ENCODE peak calls at places on chromosome 17, in seven cellular contexts. D is ovary, E is tibial nerve, Q is A549, H is heart left ventricle, X is ascending aorta, V is Panc1. J is an unnamed sample. For H3K4me1, the result is how much of the 10 kb centered on the place peaks cover.

GRCh38 chr17:49631496-49631895 is 46.4 kb downstream of the SPOP start:
- DNase-seq in D (no peak), E (no peak), Q (no peak), H (no peak), X (no peak), V (no peak), J (no peak)

GRCh38 chr17:13647551-13647950 is 45.8 kb upstream of the HS3ST3A1 start:
- DNase-seq in D (no peak), E (no peak), Q (no peak), H (no peak), X (no peak), V (no peak), J (no peak)

GRCh38 chr17:74585711-74586110 is 6.4 kb downstream of the CD300LD start:
- DNase-seq in D (no peak), E (no peak), Q (no peak), H (no peak), X (no peak), V (no peak), J (no peak)

GRCh38 chr17:22268214-22268911 is 576.0 kb downstream of the KCNJ18 start:
- DNase-seq in D (no peak), E (no peak), Q (no peak), H (no peak), X (no peak), V (no peak), J (no peak)

GRCh38 chr17:8725881-8726280 is 18.8 kb downstream of the CCDC42 start:
- DNase-seq in D (no peak), E (no peak), Q (no peak), H (no peak), X (no peak), V (no peak), J (no peak)

GRCh38 chr17:7561028-7561575 is 617 bp upstream of the SENP3 start:
- DNase-seq in D (peak), E (peak), Q (peak), H (peak), X (peak), V (peak), J (peak)

GRCh38 chr17:7846063-7846735 is 8.7 kb upstream of the TMEM88 start:
- DNase-seq in D (no peak), E (no peak), Q (no peak), H (no peak), X (no peak), V (no peak), J (no peak)

GRCh38 chr17:2063306-2064146 is 8.6 kb downstream of the HIC1 start:
- DNase-seq in D (no peak), E (no peak), Q (no peak), H (no peak), X (no peak), V (no peak), J (no peak)

GRCh38 chr17:44541884-44542581 is 15.3 kb upstream of the FZD2 start:
- DNase-seq in D (no peak), E (no peak), Q (no peak), H (no peak), X (no peak), V (no peak), J (no peak)

GRCh38 chr17:7045492-7046126 is 1.7 kb upstream of the SLC16A11 start:
- DNase-seq in D (no peak), E (no peak), Q (peak), H (no peak), X (no peak), V (peak), J (no peak)

GRCh38 chr17:58328195-58329034 is at the start of gene TSPOAP1:
- DNase-seq in D (no peak), E (no peak), Q (no peak), H (no peak), X (no peak), V (no peak), J (no peak)

GRCh38 chr17:62587554-62587953 is 39.9 kb upstream of the MRC2 start:
- DNase-seq in D (no peak), E (no peak), Q (no peak), H (no peak), X (no peak), V (no peak), J (no peak)

GRCh38 chr17:7241047-7241733 is 1.1 kb downstream of the GABARAP start:
- DNase-seq in D (no peak), E (no peak), Q (no peak), H (no peak), X (no peak), V (no peak), J (peak)

GRCh38 chr17:2687074-2687418 is 24.5 kb downstream of the CLUH start:
- DNase-seq in D (no peak), E (no peak), Q (no peak), H (no peak), X (no peak), V (no peak), J (no peak)

GRCh38 chr17:3879181-3879580 is 13.7 kb downstream of the CAMKK1 start:
- DNase-seq in D (no peak), E (no peak), Q (no peak), H (no peak), X (no peak), V (no peak), J (no peak)

GRCh38 chr17:61345081-61345480 is 54.6 kb upstream of the TBX2 start:
- DNase-seq in D (no peak), E (no peak), Q (no peak), H (no peak), X (no peak), V (no peak), J (no peak)

GRCh38 chr17:29140051-29140582 is 40.1 kb downstream of the MYO18A start:
- DNase-seq in D (peak), E (peak), Q (no peak), H (peak), X (peak), V (no peak), J (no peak)

GRCh38 chr17:42881768-42882565 is 18.6 kb upstream of the G6PC1 start:
- DNase-seq in D (no peak), E (no peak), Q (no peak), H (no peak), X (no peak), V (no peak), J (no peak)

GRCh38 chr17:489758-490329 is 137.2 kb upstream of the RPH3AL start:
- DNase-seq in D (peak), E (no peak), Q (peak), H (peak), X (no peak), V (peak), J (no peak)

GRCh38 chr17:51741447-51741846 is 417.1 kb downstream of the CA10 start:
- DNase-seq in D (no peak), E (no peak), Q (peak), H (no peak), X (no peak), V (no peak), J (no peak)

GRCh38 chr17:28843810-28844137 is 1.2 kb upstream of the FAM222B start:
- DNase-seq in D (no peak), E (no peak), Q (no peak), H (no peak), X (no peak), V (no peak), J (no peak)

GRCh38 chr17:65173284-65173793 is 36.2 kb downstream of the RGS9 start:
- DNase-seq in D (no peak), E (no peak), Q (peak), H (peak), X (peak), V (no peak), J (no peak)

GRCh38 chr17:50575581-50576210 is 15.2 kb downstream of the CACNA1G start:
- DNase-seq in D (no peak), E (no peak), Q (no peak), H (no peak), X (no peak), V (no peak), J (no peak)

GRCh38 chr17:42178817-42179216 is 2.1 kb downstream of the KCNH4 start:
- DNase-seq in D (no peak), E (no peak), Q (no peak), H (no peak), X (no peak), V (no peak), J (no peak)

GRCh38 chr17:57106107-57106835 is 21.2 kb downstream of the AKAP1 start:
- DNase-seq in D (no peak), E (no peak), Q (peak), H (no peak), X (no peak), V (no peak), J (no peak)

GRCh38 chr17:68972119-68972704 is 17.0 kb upstream of the ABCA8 start:
- DNase-seq in D (no peak), E (no peak), Q (peak), H (no peak), X (no peak), V (no peak), J (no peak)

GRCh38 chr17:46194393-46195216 is 1.4 kb upstream of the KANSL1 start:
- DNase-seq in D (no peak), E (no peak), Q (peak), H (no peak), X (no peak), V (peak), J (no peak)

GRCh38 chr17:9434502-9435113 is 141.0 kb downstream of the STX8 start:
- DNase-seq in D (no peak), E (no peak), Q (no peak), H (no peak), X (no peak), V (no peak), J (no peak)

GRCh38 chr17:57697891-57698708 is 47.0 kb downstream of the CCDC182 start:
- DNase-seq in D (no peak), E (no peak), Q (no peak), H (no peak), X (no peak), V (no peak), J (no peak)

GRCh38 chr17:49715717-49716279 is 8.0 kb upstream of the SLC35B1 start:
- DNase-seq in D (no peak), E (no peak), Q (no peak), H (no peak), X (no peak), V (no peak), J (no peak)

GRCh38 chr17:72205357-72205756 is 84.5 kb downstream of the SOX9 start:
- DNase-seq in D (no peak), E (no peak), Q (no peak), H (no peak), X (no peak), V (no peak), J (no peak)

GRCh38 chr17:6461792-6462524 is 17.7 kb downstream of the PIMREG start:
- DNase-seq in D (no peak), E (no peak), Q (no peak), H (no peak), X (no peak), V (no peak), J (no peak)

GRCh38 chr17:76532072-76532651 is 5.3 kb downstream of the CYGB start:
- DNase-seq in D (no peak), E (no peak), Q (no peak), H (no peak), X (no peak), V (no peak), J (peak)

GRCh38 chr17:64020068-64020766 is at the start of gene ICAM2:
- DNase-seq in D (no peak), E (no peak), Q (no peak), H (peak), X (no peak), V (no peak), J (no peak)

GRCh38 chr17:69714659-69715058 is 300.2 kb downstream of the MAP2K6 start:
- DNase-seq in D (no peak), E (no peak), Q (no peak), H (no peak), X (no peak), V (no peak), J (no peak)

GRCh38 chr17:4854181-4854681 is 21.1 kb downstream of the MINK1 start:
- DNase-seq in D (no peak), E (no peak), Q (peak), H (no peak), X (no peak), V (no peak), J (no peak)

GRCh38 chr17:40437095-40437732 is 6.0 kb upstream of the IGFBP4 start:
- DNase-seq in D (no peak), E (no peak), Q (no peak), H (no peak), X (no peak), V (no peak), J (no peak)

GRCh38 chr17:17785407-17785806 is 51.4 kb downstream of the SREBF1 start:
- DNase-seq in D (no peak), E (no peak), Q (no peak), H (no peak), X (no peak), V (no peak), J (no peak)

GRCh38 chr17:17782425-17783120 is 54.2 kb downstream of the SREBF1 start:
- DNase-seq in D (peak), E (no peak), Q (no peak), H (peak), X (no peak), V (no peak), J (peak)

GRCh38 chr17:17783825-17784598 is 52.8 kb downstream of the SREBF1 start:
- DNase-seq in D (peak), E (no peak), Q (no peak), H (peak), X (no peak), V (no peak), J (no peak)

GRCh38 chr17:17783121-17783824 is 53.5 kb downstream of the SREBF1 start:
- DNase-seq in D (peak), E (no peak), Q (no peak), H (peak), X (no peak), V (no peak), J (no peak)

DNA sequence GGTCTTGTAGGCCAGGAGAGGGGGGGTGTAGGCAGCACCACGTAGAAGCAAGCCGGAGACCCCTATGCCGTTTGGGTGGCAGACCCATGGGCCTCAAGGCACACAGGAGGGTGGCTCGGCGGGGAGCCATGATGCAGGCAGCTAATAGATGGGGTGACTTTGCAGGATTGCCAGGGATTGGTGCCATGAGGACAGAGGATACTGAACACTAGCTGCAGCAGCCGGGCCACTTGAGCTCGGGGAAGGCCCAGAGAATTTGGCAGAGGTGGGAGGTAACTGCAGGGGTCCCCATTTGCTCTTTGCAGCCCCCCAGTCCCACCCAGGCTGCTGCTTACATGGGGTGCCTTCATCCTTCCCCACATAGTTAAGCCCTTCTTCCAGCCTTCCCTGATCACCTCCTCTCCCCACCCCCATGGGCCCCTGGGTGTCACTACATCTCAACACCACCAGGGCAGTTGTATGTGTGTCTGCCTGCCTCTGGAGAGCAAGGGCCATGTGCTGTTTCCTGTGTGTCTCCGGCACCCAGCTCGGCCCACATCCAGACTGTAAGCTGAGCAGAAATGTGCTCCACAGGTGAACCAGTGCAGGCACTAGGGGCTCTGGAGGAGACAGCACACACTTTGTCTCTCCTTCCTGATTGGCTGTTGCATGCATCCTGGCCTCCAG is 52.1 kb downstream of the SREBF1 start:
- DNase-seq in D (peak), E (no peak), Q (peak), H (no peak), X (no peak), V (no peak), J (no peak)
- TF ChIP-seq CTCF in D (no peak), E (no peak), Q (no peak), H (peak), X (no peak), V (no peak), J (peak)

GRCh38 chr17:48567209-48567608 is 10.9 kb downstream of the HOXB4 start:
- DNase-seq in D (no peak), E (no peak), Q (no peak), H (no peak), X (no peak), V (no peak), J (no peak)
- H3K4me1 ChIP-seq in D (under half), E (half or more), Q (under half), H (under half), X (under half), V (half or more), J (under half)

DNA sequence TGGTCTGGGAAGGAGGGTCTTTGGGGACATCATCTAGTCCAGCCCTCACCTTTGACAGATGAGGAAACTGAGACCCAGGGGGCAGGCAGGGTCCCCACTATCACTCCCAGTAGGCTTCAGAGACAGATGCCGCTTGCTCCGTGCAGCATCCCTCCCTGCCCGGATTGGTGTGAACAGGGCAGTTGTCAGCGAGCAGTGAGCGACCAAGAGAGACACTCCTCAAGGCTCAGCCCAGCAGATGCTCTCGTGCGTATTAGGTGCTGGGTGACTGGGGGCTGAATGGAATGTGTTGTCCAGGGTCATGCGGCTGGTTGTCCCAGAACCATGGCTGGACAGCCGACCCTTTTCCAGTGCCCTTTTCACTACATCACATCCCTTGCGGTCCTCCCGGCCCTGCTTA is 49.0 kb downstream of the MPRIP start:
- DNase-seq in D (no peak), E (peak), Q (no peak), H (no peak), X (no peak), V (no peak), J (no peak)
- H3K4me3 ChIP-seq in D (no peak), E (no peak), Q (no peak), H (no peak), X (no peak), V (no peak), J (no peak)

GRCh38 chr17:21239680-21240374 is 13.4 kb downstream of the NATD1 start:
- DNase-seq in D (no peak), E (no peak), Q (peak), H (no peak), X (no peak), V (no peak), J (no peak)
- TF ChIP-seq CTCF in D (no peak), E (peak), Q (peak), H (peak), X (no peak), V (peak), J (peak)

DNA sequence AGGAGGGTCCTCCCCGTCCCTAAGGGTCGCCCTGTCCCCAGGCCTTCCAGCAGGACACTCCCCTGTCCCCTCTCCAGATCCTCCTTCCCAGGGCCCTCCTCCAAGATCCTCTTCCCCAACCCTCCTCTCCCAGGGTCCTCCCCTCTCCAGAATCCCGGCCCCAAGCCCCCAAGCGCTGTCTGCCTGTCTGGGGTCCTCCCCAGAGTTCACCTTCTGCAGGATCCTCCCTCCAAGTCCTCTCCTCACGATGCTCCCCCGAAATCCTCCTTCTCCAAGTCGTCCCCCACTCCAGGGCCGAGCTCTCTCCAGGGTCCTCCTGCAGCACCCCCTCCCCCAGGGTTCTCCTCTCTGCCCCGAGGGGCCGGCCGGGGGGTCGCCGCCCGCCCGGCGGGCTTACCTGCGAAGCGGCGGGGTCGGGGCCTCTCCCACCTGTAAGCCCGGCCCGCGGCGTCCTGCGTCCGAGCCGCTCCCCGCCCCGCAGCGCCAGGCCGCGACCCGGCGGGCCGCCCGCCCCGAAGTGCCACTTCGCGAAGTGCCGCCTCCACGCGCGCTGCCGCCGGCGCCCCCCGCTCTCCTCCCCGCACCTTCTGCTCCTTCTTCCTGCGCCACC is 678 bp upstream of the BAIAP2 start:
- DNase-seq in D (no peak), E (no peak), Q (no peak), H (no peak), X (no peak), V (no peak), J (no peak)
- H3K4me1 ChIP-seq in D (under half), E (half or more), Q (under half), H (half or more), X (under half), V (under half), J (under half)